ENCODE peak calls at places on chromosomes 11 and 22, in eight cellular contexts. N is uterus, A is gastrocnemius medialis, B is transverse colon, O is tibial nerve, M is NB4, I is testis, F is GM12892. Z is an unnamed sample.

GRCh38 chr11:65862941-65863888 is 3.0 kb downstream of the MUS81 start:
- DNase-seq in A (no peak), B (no peak), O (no peak), I (no peak), N (peak; percentile 35), F (no peak), M (peak; percentile 5), Z (no peak)

GRCh38 chr11:93468286-93468685 is 74.9 kb downstream of the SMCO4 start:
- DNase-seq in A (no peak), M (no peak), I (no peak), O (no peak), N (no peak), F (no peak), B (no peak), Z (no peak)

GRCh38 chr22:38214248-38215056 is 12.7 kb downstream of the MAFF start:
- DNase-seq in O (peak; percentile 57), I (peak; percentile 74), F (peak; percentile 72), N (peak; percentile 67), B (peak; percentile 83), A (no peak), M (no peak), Z (no peak)

GRCh38 chr22:17796695-17797094 is 22.4 kb upstream of the BID start:
- DNase-seq in O (no peak), N (no peak), B (no peak), I (no peak), M (no peak), A (no peak), F (no peak), Z (no peak)

GRCh38 chr11:20303451-20303965 is 60.0 kb upstream of the HTATIP2 start:
- DNase-seq in A (no peak), N (no peak), F (no peak), O (no peak), I (no peak), B (no peak), M (no peak), Z (no peak)

GRCh38 chr22:20624161-20624616 is 116.8 kb downstream of the MED15 start:
- DNase-seq in I (no peak), B (no peak), A (no peak), O (no peak), F (no peak), M (no peak), N (no peak), Z (no peak)

GRCh38 chr11:133808393-133809140 is 36.7 kb downstream of the SPATA19 start:
- DNase-seq in A (no peak), B (no peak), N (no peak), F (no peak), I (no peak), O (no peak), M (peak; percentile 78), Z (no peak)

GRCh38 chr11:128182844-128183243 is 404.5 kb downstream of the ETS1 start:
- DNase-seq in F (no peak), B (no peak), I (no peak), O (no peak), A (no peak), N (no peak), M (no peak), Z (no peak)

GRCh38 chr11:84413547-84413946 is 1127.4 kb upstream of the CCDC90B start:
- DNase-seq in M (no peak), A (no peak), O (no peak), I (no peak), B (no peak), N (no peak), F (no peak), Z (no peak)
- TF ChIP-seq POLR2A in M (no peak), A (no peak), O (no peak), I (no peak), B (no peak), N (no peak), F (no peak), Z (no peak)

DNA sequence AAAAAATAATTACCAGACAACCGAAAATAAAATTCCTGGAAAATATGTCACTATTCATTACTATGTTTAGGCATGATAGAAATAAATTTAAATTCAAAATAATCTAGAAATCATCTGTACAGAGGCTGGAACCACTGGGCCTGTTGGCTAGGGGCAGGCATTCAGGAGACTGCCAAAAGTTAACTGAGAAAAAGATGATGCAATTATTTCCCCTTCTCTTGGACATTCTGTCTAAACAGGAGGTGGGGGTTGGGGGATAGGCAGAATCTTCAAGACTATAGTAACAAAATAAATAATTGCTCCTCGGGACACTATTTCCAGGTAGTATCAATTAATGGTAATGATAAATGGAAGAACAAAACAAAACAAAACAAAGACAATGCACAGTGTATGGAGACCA is 14.1 kb downstream of the BTBD10 start:
- DNase-seq in I (no peak), O (no peak), B (no peak), F (no peak), N (peak; percentile 33), M (peak; percentile 71), A (no peak), Z (no peak)
- TF ChIP-seq POLR2A in I (no peak), O (no peak), B (no peak), F (no peak), N (no peak), M (no peak), A (no peak), Z (no peak)

GRCh38 chr22:46738961-46739870 is 1.2 kb upstream of the CERK start:
- DNase-seq in F (no peak), O (no peak), A (peak; percentile 79), B (peak; percentile 86), I (no peak), N (no peak), M (peak; percentile 38), Z (no peak)

GRCh38 chr22:46738642-46738960 is 549 bp upstream of the CERK start:
- DNase-seq in A (no peak), I (no peak), F (no peak), B (no peak), O (no peak), M (no peak), N (peak; percentile 42), Z (no peak)

GRCh38 chr22:46736705-46737104 is 1.3 kb downstream of the CERK start:
- DNase-seq in F (no peak), B (peak; percentile 47), M (no peak), I (no peak), O (no peak), A (no peak), N (no peak), Z (no peak)

GRCh38 chr22:46737105-46737975 is 712 bp downstream of the CERK start:
- DNase-seq in B (peak; percentile 59), A (no peak), M (peak; percentile 68), F (peak; percentile 63), I (peak; percentile 44), O (no peak), N (peak; percentile 48), Z (no peak)

GRCh38 chr22:46737976-46738641 is at the start of gene CERK:
- DNase-seq in M (peak; percentile 73), I (peak; percentile 70), N (peak; percentile 80), F (peak; percentile 77), A (peak; percentile 70), O (peak; percentile 41), B (peak; percentile 87), Z (no peak)
- TF ChIP-seq POLR2A in M (no peak), I (no peak), N (peak; percentile 26), F (no peak), A (peak; percentile 69), O (peak; percentile 49), B (peak; percentile 31), Z (no peak)

DNA sequence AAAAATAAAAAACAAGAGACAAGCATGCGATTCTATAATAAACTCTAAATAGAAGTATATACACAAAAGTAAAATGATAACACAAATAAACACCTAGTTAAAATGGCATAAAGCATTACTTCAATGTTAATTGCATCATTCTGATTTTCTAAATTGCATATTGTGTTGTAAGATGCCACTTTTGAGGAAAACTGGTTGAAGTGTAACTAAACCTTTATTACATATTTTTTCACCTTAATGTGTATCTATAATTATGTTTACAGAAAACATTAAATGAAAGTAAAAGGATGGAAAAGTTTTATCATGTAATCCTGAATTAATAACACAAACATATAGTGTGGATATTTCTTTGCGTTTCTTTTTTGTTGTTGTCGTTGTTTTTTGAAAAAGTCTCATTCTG is 45.4 kb upstream of the TOP3B start:
- DNase-seq in N (no peak), I (no peak), A (no peak), O (no peak), F (no peak), B (no peak), M (no peak), Z (no peak)
- TF ChIP-seq POLR2A in N (no peak), I (no peak), A (no peak), O (no peak), F (no peak), B (no peak), M (no peak), Z (no peak)